ENCODE peak calls at places on chromosomes 7 and 10, in nine cellular contexts. A is stimulated activated naive CD8-positive, alpha-beta T cell treated with anti-CD3 and anti-CD28 coated beads, Interleukin-15, Interleukin-2, amounts not matched to agents 100 U/mL and 50 U/mL, for 24 hours; Y is fibroblast of mammary gland; J is stimulated activated CD8-positive, alpha-beta memory T cell treated with anti-CD3 and anti-CD28 coated beads, Interleukin-12 subunit alpha, Interleukin-12 subunit beta, amount 100 ng/mL, for 4 hours; C is AG08396; D is activated naive CD8-positive, alpha-beta T cell treated with anti-CD3 and anti-CD28 coated beads for 36 hours; N is EL; S is right atrium auricular region; R is mesendoderm. B is an unnamed sample.

GRCh38 chr7:134885967-134886352 is 100.3 kb upstream of the AGBL3 start:
- DNase-seq in R (peak), C (peak), N (peak), A (no peak), D (no peak), Y (peak), J (no peak), S (no peak), B (peak)

GRCh38 chr10:44316187-44316921 is 68.5 kb downstream of the CXCL12 start:
- DNase-seq in N (no peak), Y (peak), J (no peak), S (no peak), A (peak), D (peak), C (no peak), R (peak), B (peak)

GRCh38 chr10:109018892-109019507 is 904.3 kb downstream of the XPNPEP1 start:
- DNase-seq in R (no peak), A (no peak), C (no peak), S (no peak), N (peak), J (no peak), D (no peak), Y (peak), B (no peak)

GRCh38 chr10:51425431-51425830 is 274.0 kb downstream of the CSTF2T start:
- DNase-seq in J (no peak), N (no peak), S (no peak), C (no peak), R (no peak), A (no peak), Y (no peak), D (no peak), B (no peak)

GRCh38 chr10:11673346-11674330 is 62.2 kb upstream of the USP6NL start:
- DNase-seq in D (no peak), A (no peak), Y (peak), R (no peak), N (peak), S (no peak), J (no peak), C (no peak), B (peak)

GRCh38 chr7:113730309-113730955 is 188.4 kb downstream of the PPP1R3A start:
- DNase-seq in J (no peak), R (no peak), C (peak), N (peak), Y (peak), A (no peak), S (no peak), D (no peak), B (peak)

GRCh38 chr7:26440253-26440992 is 148.8 kb downstream of the SNX10 start:
- DNase-seq in C (no peak), D (no peak), A (no peak), Y (no peak), R (no peak), S (no peak), J (no peak), N (no peak), B (no peak)

GRCh38 chr10:74797550-74797949 is 28.9 kb upstream of the KAT6B start:
- DNase-seq in R (no peak), D (no peak), N (no peak), S (no peak), A (no peak), C (no peak), Y (no peak), J (no peak), B (no peak)

GRCh38 chr7:80047856-80048459 is 86.7 kb upstream of the GNAI1 start:
- DNase-seq in J (no peak), D (no peak), C (peak), S (no peak), Y (peak), R (no peak), A (no peak), N (no peak), B (no peak)

GRCh38 chr7:155738652-155739537 is 73.4 kb downstream of the SHH start:
- DNase-seq in J (peak), Y (peak), C (peak), R (peak), A (peak), N (peak), S (peak), D (peak), B (peak)

GRCh38 chr7:30934225-30934624 is 22.6 kb downstream of the AQP1 start:
- DNase-seq in D (no peak), N (no peak), C (no peak), R (no peak), Y (no peak), A (no peak), S (no peak), J (no peak), B (no peak)

GRCh38 chr10:60208676-60209269 is 180.9 kb downstream of the ANK3 start:
- DNase-seq in D (no peak), C (peak), R (peak), Y (peak), S (no peak), N (peak), A (no peak), J (no peak), B (peak)

GRCh38 chr10:110567201-110568054 is at the start of gene SMC3:
- DNase-seq in R (peak), J (peak), S (peak), A (peak), N (peak), C (peak), Y (peak), D (peak), B (peak)

GRCh38 chr7:11237742-11238141 is 264.1 kb downstream of the PHF14 start:
- DNase-seq in A (no peak), N (no peak), Y (no peak), J (no peak), C (no peak), S (no peak), D (no peak), R (no peak), B (no peak)

GRCh38 chr10:72056932-72057751 is 31.2 kb downstream of the SPOCK2 start:
- DNase-seq in S (no peak), A (no peak), N (no peak), J (no peak), R (no peak), D (no peak), C (no peak), Y (no peak), B (no peak)

GRCh38 chr10:6101181-6101580 is 12.3 kb downstream of the RBM17 start:
- DNase-seq in Y (no peak), D (no peak), N (no peak), A (no peak), C (no peak), R (no peak), J (no peak), S (no peak), B (no peak)

GRCh38 chr7:129438839-129439640 is 4.8 kb downstream of the STRIP2 start:
- DNase-seq in C (peak), Y (peak), A (peak), S (no peak), D (peak), R (no peak), J (no peak), N (peak), B (peak)

GRCh38 chr7:30214651-30215137 is 69.7 kb upstream of the ZNRF2 start:
- DNase-seq in C (no peak), Y (no peak), S (no peak), D (no peak), A (no peak), J (no peak), N (no peak), R (no peak), B (no peak)

GRCh38 chr10:111316607-111317006 is 239.8 kb downstream of the ADRA2A start:
- DNase-seq in Y (no peak), N (no peak), A (no peak), J (no peak), D (no peak), S (no peak), C (no peak), R (no peak), B (peak)

GRCh38 chr10:46555713-46556514 is 544 bp downstream of the GPRIN2 start:
- DNase-seq in R (peak), N (no peak), Y (no peak), C (no peak), D (no peak), A (peak), J (no peak), S (no peak), B (no peak)

GRCh38 chr7:36966039-36966438 is 241.7 kb upstream of the AOAH start:
- DNase-seq in Y (no peak), N (no peak), A (no peak), S (no peak), D (no peak), C (no peak), R (no peak), J (no peak), B (no peak)

GRCh38 chr10:44894691-44895090 is 16.4 kb upstream of the TMEM72 start:
- DNase-seq in C (no peak), J (no peak), Y (no peak), N (no peak), S (no peak), D (no peak), R (no peak), A (no peak), B (no peak)

GRCh38 chr10:93954299-93954698 is 39.4 kb upstream of the PLCE1 start:
- DNase-seq in S (no peak), D (no peak), Y (no peak), A (no peak), C (no peak), R (no peak), J (no peak), N (no peak), B (no peak)

GRCh38 chr7:646951-647350 is 79.5 kb upstream of the DNAAF5 start:
- DNase-seq in A (no peak), J (no peak), N (no peak), Y (no peak), D (no peak), R (no peak), S (no peak), C (no peak), B (no peak)

GRCh38 chr7:36563706-36564325 is 160.5 kb downstream of the AOAH start:
- DNase-seq in S (no peak), Y (peak), D (no peak), R (no peak), C (no peak), J (no peak), N (peak), A (no peak), B (no peak)

GRCh38 chr10:73262105-73262730 is 9.8 kb upstream of the MRPS16 start:
- DNase-seq in N (peak), S (no peak), A (no peak), Y (peak), R (peak), C (no peak), J (no peak), D (no peak), B (peak)

GRCh38 chr10:3465406-3465891 is 292.9 kb upstream of the PITRM1 start:
- DNase-seq in C (no peak), N (no peak), S (no peak), R (no peak), Y (no peak), A (no peak), J (no peak), D (no peak), B (no peak)

B was measured in RPMI7951.